ENCODE peak calls at places on chromosome 18, in four cellular contexts. R is choroid plexus epithelial cell, S is thoracic aorta, V is upper lobe of right lung. E is an unnamed sample.

GRCh38 chr18:361100-361732 is 93.4 kb upstream of the THOC1 start:
- DNase-seq in R (no peak), S (no peak), V (no peak), E (no peak)

GRCh38 chr18:74571895-74572680 is 25.6 kb upstream of the ZNF407 start:
- DNase-seq in V (no peak), S (no peak), R (no peak), E (no peak)

GRCh38 chr18:23380001-23380550 is 73.0 kb upstream of the RIOK3 start:
- DNase-seq in R (peak; percentile 91), S (no peak), V (peak; percentile 85), E (no peak)

GRCh38 chr18:68660355-68661183 is 54.3 kb downstream of the TMX3 start:
- DNase-seq in S (no peak), R (peak; percentile 79), V (no peak), E (no peak)

GRCh38 chr18:69755856-69756496 is 191.7 kb downstream of the CD226 start:
- DNase-seq in R (no peak), S (no peak), V (no peak), E (no peak)

GRCh38 chr18:2857491-2858063 is 10.8 kb downstream of the EMILIN2 start:
- DNase-seq in R (peak; percentile 94), S (peak; percentile 51), V (peak; percentile 92), E (no peak)

GRCh38 chr18:36828157-36828629 is 609 bp downstream of the TPGS2 start:
- DNase-seq in S (no peak), V (no peak), R (peak; percentile 79), E (peak; percentile 11)

GRCh38 chr18:50627594-50628542 is 68.0 kb downstream of the MAPK4 start:
- DNase-seq in R (no peak), V (no peak), S (no peak), E (no peak)

GRCh38 chr18:62514570-62514969 is 8.3 kb upstream of the ZCCHC2 start:
- DNase-seq in R (no peak), V (no peak), S (no peak), E (no peak)

GRCh38 chr18:70578480-70578879 is 289.6 kb downstream of the SOCS6 start:
- DNase-seq in S (no peak), R (no peak), V (no peak), E (no peak)

GRCh38 chr18:12041561-12041960 is 52.1 kb upstream of the ANKRD62 start:
- DNase-seq in S (no peak), V (no peak), R (peak; percentile 95), E (no peak)

GRCh38 chr18:26487437-26487836 is 60.9 kb downstream of the KCTD1 start:
- DNase-seq in V (no peak), R (peak; percentile 53), S (no peak), E (no peak)

GRCh38 chr18:61203151-61203550 is 130.1 kb upstream of the CDH20 start:
- DNase-seq in S (no peak), R (peak; percentile 23), V (no peak), E (no peak)

GRCh38 chr18:63090334-63090733 is 229.2 kb downstream of the BCL2 start:
- DNase-seq in R (no peak), S (no peak), V (no peak), E (no peak)

GRCh38 chr18:2985628-2986027 is 27.3 kb downstream of the LPIN2 start:
- DNase-seq in S (no peak), V (no peak), R (peak; percentile 84), E (no peak)

GRCh38 chr18:78623142-78623541 is 356.5 kb upstream of the SALL3 start:
- DNase-seq in R (no peak), S (no peak), V (peak; percentile 91), E (no peak)

GRCh38 chr18:62844850-62845643 is 129.7 kb downstream of the PHLPP1 start:
- DNase-seq in V (no peak), S (no peak), R (no peak), E (no peak)

GRCh38 chr18:62505669-62506494 is 16.9 kb upstream of the ZCCHC2 start:
- DNase-seq in S (no peak), V (no peak), R (peak; percentile 45), E (no peak)

GRCh38 chr18:2471523-2471922 is 99.8 kb downstream of the METTL4 start:
- DNase-seq in S (no peak), R (no peak), V (no peak), E (no peak)

GRCh38 chr18:452801-453200 is 47.7 kb downstream of the COLEC12 start:
- DNase-seq in R (no peak), V (no peak), S (no peak), E (no peak)

GRCh38 chr18:75070625-75071483 is 138.1 kb downstream of the PTGR3 start:
- DNase-seq in R (peak; percentile 79), V (no peak), S (no peak), E (peak; percentile 45)

GRCh38 chr18:73408434-73408833 is 540.6 kb upstream of the NETO1 start:
- DNase-seq in R (peak; percentile 35), S (no peak), V (no peak), E (no peak)

GRCh38 chr18:35707674-35708073 is 126.1 kb downstream of the GALNT1 start:
- DNase-seq in R (no peak), V (no peak), S (no peak), E (no peak)

GRCh38 chr18:23529597-23529996 is 26.3 kb downstream of the RMC1 start:
- DNase-seq in V (no peak), R (peak; percentile 63), S (no peak), E (no peak)

GRCh38 chr18:43420950-43421349 is 143.7 kb upstream of the SYT4 start:
- DNase-seq in S (no peak), V (no peak), R (no peak), E (no peak)

GRCh38 chr18:55247032-55247431 is 287.8 kb upstream of the CCDC68 start:
- DNase-seq in R (no peak), V (no peak), S (no peak), E (no peak)

GRCh38 chr18:78782951-78783563 is 196.6 kb upstream of the SALL3 start:
- DNase-seq in R (no peak), S (no peak), V (no peak), E (no peak)

GRCh38 chr18:76482971-76483691 is 11.9 kb downstream of the ZNF516 start:
- DNase-seq in R (no peak), V (no peak), S (no peak), E (no peak)

GRCh38 chr18:36828630-36829361 is at the start of the genes KIAA1328 and TPGS2:
- DNase-seq in V (peak; percentile 95), R (peak; percentile 91), S (peak; percentile 36), E (peak; percentile 90)

GRCh38 chr18:40939636-40940035 is 1015.4 kb upstream of the PIK3C3 start:
- DNase-seq in V (no peak), R (no peak), S (no peak), E (no peak)

GRCh38 chr18:22465859-22466602 is 48.3 kb upstream of the CTAGE1 start:
- DNase-seq in S (peak; percentile 48), V (no peak), R (peak; percentile 97), E (no peak)

GRCh38 chr18:45567123-45567522 is 48.2 kb upstream of the SLC14A2 start:
- DNase-seq in S (no peak), V (no peak), R (peak; percentile 78), E (no peak)

GRCh38 chr18:8785855-8786765 is 80.8 kb downstream of the MTCL1 start:
- DNase-seq in R (no peak), V (no peak), S (no peak), E (no peak)
- H3K4me3 ChIP-seq in R (no peak overlapping the region), V (no peak overlapping the region), S (no peak overlapping the region), E (no peak overlapping the region)

GRCh38 chr18:13219012-13219396 is 444 bp downstream of the LDLRAD4 start:
- DNase-seq in S (no peak), R (no peak), V (no peak), E (no peak)
- H3K4me3 ChIP-seq in S (peak overlapping the region; percentile 92), R (no peak overlapping the region), V (peak overlapping the region; percentile 60), E (peak overlapping the region; percentile 81)

GRCh38 chr18:24793742-24794141 is 333.3 kb downstream of the HRH4 start:
- DNase-seq in S (no peak), V (no peak), R (no peak), E (no peak)

GRCh38 chr18:24792164-24792563 is 331.7 kb downstream of the HRH4 start:
- DNase-seq in S (no peak), V (no peak), R (no peak), E (no peak)

GRCh38 chr18:24791736-24792135 is 331.3 kb downstream of the HRH4 start:
- DNase-seq in V (no peak), S (no peak), R (no peak), E (no peak)

GRCh38 chr18:24786027-24786426 is 325.6 kb downstream of the HRH4 start:
- DNase-seq in S (no peak), V (no peak), R (no peak), E (no peak)

GRCh38 chr18:24790347-24790746 is 329.9 kb downstream of the HRH4 start:
- DNase-seq in R (no peak), S (no peak), V (no peak), E (no peak)
- H3K4me3 ChIP-seq in R (no peak overlapping the region), S (no peak overlapping the region), V (no peak overlapping the region), E (no peak overlapping the region)

DNA sequence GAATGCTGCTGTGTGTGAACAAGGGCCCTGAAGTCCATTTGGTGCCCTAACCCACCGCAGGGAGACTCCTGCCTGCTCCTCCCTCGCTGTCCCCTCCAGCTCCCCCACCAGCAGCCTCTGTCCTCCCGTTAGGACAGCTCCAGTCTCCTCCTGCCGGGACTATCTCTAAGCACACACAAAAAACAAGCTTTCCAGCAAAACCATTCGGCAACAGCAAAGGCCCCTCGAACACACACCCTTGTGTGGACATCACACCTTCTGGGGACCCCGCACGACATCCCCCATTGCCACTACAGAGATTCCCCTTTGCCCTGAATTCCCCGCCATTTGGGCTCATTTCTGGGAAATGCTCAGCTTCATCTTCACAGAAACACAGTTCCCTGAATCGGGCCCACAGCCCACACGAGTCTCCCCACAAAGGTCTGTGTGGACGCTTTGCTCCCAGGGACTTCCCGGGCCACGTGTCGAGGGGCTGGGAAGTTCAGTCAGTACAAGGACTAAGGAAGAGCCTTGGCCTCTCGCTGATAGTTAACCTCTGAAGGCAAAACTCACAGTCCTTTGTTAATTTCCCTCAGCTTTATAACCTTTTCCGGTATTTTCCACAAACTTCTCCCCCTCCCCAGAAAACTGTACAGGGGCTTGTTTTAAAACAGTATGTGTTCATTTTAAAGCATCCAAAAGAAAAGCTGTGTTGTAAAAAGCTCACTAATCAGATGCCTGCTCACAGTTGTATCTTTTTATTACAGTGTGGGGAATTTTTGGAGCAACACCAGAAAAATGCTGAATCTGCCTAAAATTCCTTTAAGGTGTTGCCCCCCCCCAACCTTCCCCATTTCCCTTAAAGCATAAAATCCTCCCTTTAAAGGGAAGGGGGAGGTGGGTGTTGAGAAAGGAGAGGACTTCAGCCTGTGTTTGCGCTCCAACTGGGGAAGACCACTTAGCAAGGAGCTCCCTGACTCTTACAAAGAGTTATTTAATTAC is 25.9 kb downstream of the SMAD7 start:
- DNase-seq in V (no peak), R (no peak), S (no peak), E (no peak)
- H3K4me3 ChIP-seq in V (no peak overlapping the region), R (no peak overlapping the region), S (peak overlapping the region; percentile 47), E (peak overlapping the region; percentile 17)

GRCh38 chr18:49127606-49128190 is 176.9 kb upstream of the SMAD7 start:
- DNase-seq in R (no peak), V (no peak), S (no peak), E (no peak)
- H3K4me3 ChIP-seq in R (no peak overlapping the region), V (no peak overlapping the region), S (no peak overlapping the region), E (no peak overlapping the region)

GRCh38 chr18:57352271-57352701 is at the start of gene ST8SIA3:
- DNase-seq in V (no peak), R (no peak), S (no peak), E (no peak)
- H3K4me3 ChIP-seq in V (no peak within 1 kb of the TSS), R (no peak within 1 kb of the TSS), S (no peak within 1 kb of the TSS), E (no peak within 1 kb of the TSS)

E was measured in effector memory CD4-positive, alpha-beta T cell.